ENCODE peak calls at places on chromosomes 12 and 14, in four cellular contexts. O, R, Z and E are unnamed samples.

GRCh38 chr14:44657688-44658388 is 150.8 kb upstream of the FSCB start:
- DNase-seq in O (no peak), R (peak; percentile 10), Z (no peak), E (no peak)

GRCh38 chr12:131105736-131106356 is 152.1 kb downstream of the ADGRD1 start:
- DNase-seq in Z (no peak), O (no peak), R (no peak), E (peak; percentile 82)

GRCh38 chr12:96266238-96266637 is 72.1 kb downstream of the ELK3 start:
- DNase-seq in O (no peak), R (no peak), Z (no peak), E (no peak)

GRCh38 chr14:73753887-73754880 is 40.0 kb upstream of the PNMA1 start:
- DNase-seq in R (no peak), O (no peak), Z (no peak), E (no peak)

GRCh38 chr14:95462491-95462890 is 54.0 kb downstream of the SYNE3 start:
- DNase-seq in Z (no peak), O (no peak), R (no peak), E (no peak)

GRCh38 chr12:100539209-100539608 is 34.3 kb upstream of the GAS2L3 start:
- DNase-seq in R (peak; percentile 27), O (no peak), Z (no peak), E (no peak)

GRCh38 chr12:71312767-71313375 is 126.7 kb upstream of the LGR5 start:
- DNase-seq in O (no peak), Z (no peak), R (no peak), E (no peak)

GRCh38 chr14:22791302-22791701 is 23.9 kb downstream of the SLC7A7 start:
- DNase-seq in Z (no peak), O (no peak), R (no peak), E (no peak)

GRCh38 chr12:19491863-19492262 is 52.6 kb downstream of the AEBP2 start:
- DNase-seq in Z (no peak), O (no peak), R (no peak), E (no peak)

GRCh38 chr12:47739959-47740358 is 14.7 kb upstream of the ENDOU start:
- DNase-seq in O (no peak), R (no peak), Z (no peak), E (no peak)

GRCh38 chr12:57840701-57841100 is 5.8 kb downstream of the CTDSP2 start:
- DNase-seq in O (no peak), R (no peak), Z (peak; percentile 52), E (no peak)

GRCh38 chr12:57983150-57983857 is 41.9 kb downstream of the ATP23 start:
- DNase-seq in O (no peak), Z (no peak), R (peak; percentile 68), E (no peak)

GRCh38 chr14:106268013-106268727 is 741.8 kb downstream of the TMEM121 start:
- DNase-seq in R (peak; percentile 12), Z (peak; percentile 55), O (peak; percentile 57), E (no peak)

GRCh38 chr12:52975820-52976573 is 27.1 kb downstream of the KRT18 start:
- DNase-seq in R (peak; percentile 92), Z (peak; percentile 66), O (peak; percentile 57), E (no peak)

GRCh38 chr12:107605293-107605692 is 80.3 kb upstream of the PWP1 start:
- DNase-seq in R (no peak), O (no peak), Z (no peak), E (no peak)

GRCh38 chr12:124636138-124636968 is 68.9 kb upstream of the NCOR2 start:
- DNase-seq in R (peak; percentile 76), O (no peak), Z (peak; percentile 48), E (no peak)

GRCh38 chr12:122130150-122130549 is 43.9 kb downstream of the IL31 start:
- DNase-seq in R (no peak), Z (no peak), O (no peak), E (no peak)

GRCh38 chr14:53190938-53191337 is 37.8 kb upstream of the DDHD1 start:
- DNase-seq in O (no peak), Z (no peak), R (no peak), E (no peak)

GRCh38 chr14:59252772-59253500 is 64.5 kb downstream of the DAAM1 start:
- DNase-seq in Z (no peak), O (no peak), R (no peak), E (no peak)

GRCh38 chr14:90287791-90288190 is 31.4 kb downstream of the PSMC1 start:
- DNase-seq in Z (no peak), R (no peak), O (no peak), E (no peak)

GRCh38 chr12:27143676-27144075 is 61.3 kb upstream of the C12orf71 start:
- DNase-seq in R (no peak), Z (no peak), O (no peak), E (no peak)

GRCh38 chr14:63542231-63542999 is 762 bp downstream of the PPP2R5E start:
- DNase-seq in Z (no peak), O (peak; percentile 62), R (no peak), E (no peak)

GRCh38 chr12:105409881-105410471 is 79.5 kb downstream of the C12orf75 start:
- DNase-seq in Z (peak; percentile 26), R (no peak), O (peak; percentile 43), E (no peak)

GRCh38 chr12:91335724-91336123 is 153.1 kb upstream of the DCN start:
- DNase-seq in R (no peak), Z (no peak), O (no peak), E (no peak)

GRCh38 chr12:91331371-91331770 is 148.8 kb upstream of the DCN start:
- DNase-seq in O (no peak), R (no peak), Z (no peak), E (no peak)

GRCh38 chr12:91327889-91328288 is 145.3 kb upstream of the DCN start:
- DNase-seq in Z (no peak), R (no peak), O (no peak), E (no peak)

GRCh38 chr12:91333966-91334365 is 151.3 kb upstream of the DCN start:
- DNase-seq in R (no peak), O (no peak), Z (no peak), E (no peak)

GRCh38 chr12:91332305-91332704 is 149.7 kb upstream of the DCN start:
- DNase-seq in O (no peak), R (no peak), Z (no peak), E (no peak)
- TF ChIP-seq CTCF in O (no peak), R (no peak), Z (no peak), E (peak; percentile 85)

GRCh38 chr14:24437736-24438067 is 4.9 kb downstream of the SDR39U1 start:
- DNase-seq in Z (no peak), O (no peak), R (no peak), E (no peak)

GRCh38 chr14:24435192-24435810 is 5.5 kb downstream of the KHNYN start:
- DNase-seq in R (no peak), Z (no peak), O (no peak), E (no peak)

GRCh38 chr14:24435998-24436354 is 6.2 kb downstream of the KHNYN start:
- DNase-seq in O (no peak), Z (no peak), R (no peak), E (no peak)

GRCh38 chr14:24437020-24437735 is 5.4 kb downstream of the SDR39U1 start:
- DNase-seq in R (no peak), Z (no peak), O (no peak), E (no peak)

GRCh38 chr14:24436355-24437019 is 6.1 kb downstream of the SDR39U1 start:
- DNase-seq in O (no peak), Z (no peak), R (peak; percentile 70), E (no peak)
- TF ChIP-seq CTCF in O (peak; percentile 76), Z (no peak), R (peak; percentile 83), E (peak; percentile 92)

DNA sequence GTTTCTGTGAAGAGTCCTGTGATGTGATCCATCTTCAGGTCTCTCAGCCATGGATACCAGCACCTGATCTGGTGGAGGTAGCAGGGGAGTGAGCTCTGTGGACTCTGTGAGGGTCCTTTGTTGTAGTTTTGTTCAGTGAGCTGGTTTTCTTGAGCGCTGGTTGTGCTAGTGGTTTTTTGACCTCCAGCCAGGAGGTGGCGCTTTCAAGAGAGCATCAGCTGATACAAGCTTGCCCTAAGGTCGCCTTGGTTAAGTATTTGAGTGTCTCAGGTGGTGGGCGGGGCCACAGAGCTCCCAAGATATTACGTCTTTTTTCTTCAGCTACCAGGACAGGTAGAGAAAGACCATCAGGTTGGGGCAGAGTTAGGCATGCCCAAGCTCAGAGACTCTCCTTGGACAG is 139.7 kb downstream of the TTLL5 start:
- DNase-seq in O (no peak), Z (no peak), R (peak; percentile 4), E (no peak)
- TF ChIP-seq CTCF in O (no peak), Z (no peak), R (no peak), E (peak; percentile 39)

DNA sequence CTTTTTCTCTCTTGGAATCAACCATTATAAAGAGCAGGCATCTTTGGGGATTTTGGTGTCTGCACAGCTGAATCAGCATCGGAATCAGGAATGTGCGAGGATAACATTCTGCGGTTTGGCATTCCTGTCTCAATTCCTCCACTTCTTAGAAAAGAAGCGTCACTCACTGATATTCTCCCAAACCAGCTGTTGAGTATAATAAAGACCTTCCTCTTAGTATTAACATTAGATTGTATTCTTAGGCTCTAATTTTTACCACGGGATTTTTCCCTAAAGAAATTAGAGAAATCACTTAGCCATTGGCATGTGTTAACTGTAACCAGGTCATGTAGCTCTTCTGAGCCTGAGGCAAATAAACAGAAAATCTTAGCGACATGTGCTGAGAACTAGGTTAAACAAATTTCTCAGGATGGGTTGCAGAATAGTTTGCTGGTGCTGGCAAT is 128.7 kb downstream of the TMX1 start:
- DNase-seq in Z (no peak), O (no peak), R (no peak), E (no peak)
- TF ChIP-seq CTCF in Z (no peak), O (no peak), R (no peak), E (no peak)

DNA sequence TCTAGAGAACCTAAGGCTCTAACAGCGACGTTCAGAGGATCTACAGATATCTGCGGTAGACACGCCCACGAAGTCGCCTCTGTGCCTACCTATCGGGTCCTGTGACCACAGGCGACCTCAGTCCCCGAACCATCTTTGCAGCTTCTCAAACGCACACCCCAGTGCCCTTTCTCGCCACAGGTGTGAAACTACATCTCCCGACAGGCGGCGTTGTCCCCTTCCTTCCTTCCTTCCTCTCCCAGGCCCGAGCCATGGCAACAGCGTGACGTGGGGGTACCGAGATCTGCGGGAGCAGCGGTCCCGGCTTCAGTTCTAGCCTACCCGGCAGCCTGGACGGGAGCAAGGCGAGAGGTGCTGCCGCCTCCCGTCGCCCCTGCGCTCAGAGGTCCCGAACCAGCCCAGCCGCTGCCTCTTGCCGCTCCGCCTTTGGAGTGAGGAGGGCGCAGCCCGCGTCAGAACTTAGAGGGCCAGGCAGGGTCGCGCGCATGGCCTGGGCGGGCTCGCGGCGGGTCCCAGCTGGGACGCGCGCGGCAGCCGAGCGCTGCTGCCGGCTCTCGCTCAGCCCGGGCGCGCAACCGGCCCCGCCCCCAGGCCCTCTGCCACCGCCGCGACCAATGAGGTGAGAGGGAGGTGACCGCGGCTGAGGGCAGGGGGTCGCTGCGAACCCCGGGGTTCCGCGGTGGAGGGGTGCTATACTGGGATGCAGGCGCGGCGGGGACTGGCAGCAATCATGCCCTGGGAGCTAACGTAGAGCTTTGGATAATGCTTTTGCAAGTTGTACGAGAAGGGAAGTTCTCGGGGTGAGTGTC is at the start of gene COQ10A:
- DNase-seq in Z (peak; percentile 91), O (peak; percentile 93), R (peak; percentile 94), E (peak; percentile 93)
- TF ChIP-seq CTCF in Z (no peak), O (peak; percentile 50), R (peak; percentile 51), E (peak; percentile 86)

GRCh38 chr12:3207858-3208257 is 130.7 kb downstream of the TSPAN9 start:
- DNase-seq in O (no peak), Z (no peak), R (peak; percentile 28), E (no peak)
- TF ChIP-seq CTCF in O (no peak), Z (no peak), R (no peak), E (peak; percentile 26)

DNA sequence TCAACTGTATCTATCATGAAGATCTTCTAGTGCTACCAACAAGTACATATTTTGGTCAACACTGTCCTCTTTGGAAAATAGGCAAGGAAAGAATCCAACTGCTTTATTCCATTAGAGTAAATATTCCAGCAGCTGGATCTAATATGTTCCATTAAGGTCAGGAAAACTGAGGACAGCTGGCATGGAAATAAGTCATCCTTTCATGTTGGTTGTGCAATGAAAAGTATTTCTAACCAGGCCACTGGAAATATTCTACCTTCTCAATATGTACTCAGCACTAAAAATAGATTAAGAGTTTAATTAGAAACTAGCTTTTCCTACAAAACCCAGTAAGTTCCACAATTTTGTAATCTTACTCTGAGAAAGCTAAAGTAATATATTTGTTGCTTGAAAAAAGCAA is 19.6 kb downstream of the HIGD1C start:
- DNase-seq in O (no peak), Z (no peak), R (no peak), E (no peak)
- TF ChIP-seq CTCF in O (no peak), Z (no peak), R (no peak), E (no peak)